ENCODE peak calls at places on chromosomes 2 and 18, in six cellular contexts. H is K562, W is PC-9, N is IMR-90, C is HCT116, S is fibroblast of lung. O is an unnamed sample.

GRCh38 chr2:196959291-196959690 is 32.8 kb upstream of the PGAP1 start:
- DNase-seq in H (no peak), W (no peak), N (no peak), C (no peak), S (no peak), O (no peak)

GRCh38 chr2:71756280-71756906 is 303.0 kb downstream of the DYSF start:
- DNase-seq in H (no peak), W (peak; percentile 72), N (peak; percentile 35), C (no peak), S (peak; percentile 45), O (no peak)

GRCh38 chr18:49814147-49814499 is 790 bp upstream of the ACAA2 start:
- DNase-seq in H (peak; percentile 69), W (no peak), N (peak; percentile 69), C (no peak), S (peak; percentile 72), O (no peak)

GRCh38 chr2:189952536-189953109 is 109.9 kb downstream of the MSTN start:
- DNase-seq in H (no peak), W (no peak), N (no peak), C (no peak), S (no peak), O (peak; percentile 77)

GRCh38 chr2:98607741-98608117 is 583 bp downstream of the COA5 start:
- DNase-seq in H (no peak), W (no peak), N (peak; percentile 10), C (no peak), S (peak; percentile 12), O (no peak)

GRCh38 chr2:178997067-178997466 is 52.9 kb downstream of the CCDC141 start:
- DNase-seq in H (no peak), W (no peak), N (no peak), C (no peak), S (no peak), O (no peak)

GRCh38 chr2:223062304-223062845 is 10.4 kb downstream of the KCNE4 start:
- DNase-seq in H (no peak), W (no peak), N (peak; percentile 67), C (no peak), S (no peak), O (no peak)

GRCh38 chr2:182715121-182715895 is 749 bp upstream of the DNAJC10 start:
- DNase-seq in H (no peak), W (peak; percentile 76), N (peak; percentile 42), C (no peak), S (peak; percentile 65), O (peak; percentile 44)

GRCh38 chr2:6692819-6693218 is 172.9 kb downstream of the CMPK2 start:
- DNase-seq in H (no peak), W (no peak), N (no peak), C (no peak), S (no peak), O (no peak)

GRCh38 chr2:190659553-190659952 is 10.7 kb downstream of the NAB1 start:
- DNase-seq in H (no peak), W (no peak), N (no peak), C (no peak), S (no peak), O (no peak)

GRCh38 chr2:42931147-42931817 is 138.9 kb upstream of the HAAO start:
- DNase-seq in H (peak; percentile 54), W (no peak), N (no peak), C (no peak), S (no peak), O (peak; percentile 21)

GRCh38 chr2:133287709-133288108 is 280.6 kb downstream of the NCKAP5 start:
- DNase-seq in H (no peak), W (no peak), N (peak; percentile 96), C (no peak), S (peak; percentile 76), O (no peak)

GRCh38 chr2:9318461-9319337 is 104.6 kb downstream of the ITGB1BP1 start:
- DNase-seq in H (no peak), W (no peak), N (no peak), C (no peak), S (peak; percentile 51), O (no peak)

GRCh38 chr2:237254911-237255578 is 158.9 kb downstream of the COL6A3 start:
- DNase-seq in H (no peak), W (no peak), N (peak; percentile 92), C (no peak), S (no peak), O (no peak)

GRCh38 chr2:151289972-151290335 is 486 bp upstream of the NMI start:
- DNase-seq in H (peak; percentile 52), W (peak; percentile 87), N (peak; percentile 53), C (no peak), S (peak; percentile 73), O (no peak)

GRCh38 chr2:186459009-186459408 is 27.1 kb upstream of the ZC3H15 start:
- DNase-seq in H (peak; percentile 38), W (no peak), N (peak; percentile 28), C (peak; percentile 15), S (peak; percentile 42), O (peak; percentile 29)

GRCh38 chr18:13576598-13576997 is 149.8 kb downstream of the FAM210A start:
- DNase-seq in H (no peak), W (no peak), N (no peak), C (no peak), S (no peak), O (no peak)

GRCh38 chr2:238339814-238340213 is 19.5 kb downstream of the TRAF3IP1 start:
- DNase-seq in H (no peak), W (no peak), N (no peak), C (no peak), S (no peak), O (no peak)

GRCh38 chr18:13389491-13390131 is 171.1 kb downstream of the LDLRAD4 start:
- DNase-seq in H (no peak), W (no peak), N (no peak), C (no peak), S (no peak), O (no peak)

GRCh38 chr2:191243154-191243553 is 2.0 kb upstream of the MYO1B start:
- DNase-seq in H (no peak), W (no peak), N (no peak), C (no peak), S (no peak), O (no peak)

GRCh38 chr2:239729681-239730566 is 295.2 kb downstream of the NDUFA10 start:
- DNase-seq in H (no peak), W (no peak), N (no peak), C (no peak), S (no peak), O (no peak)

GRCh38 chr2:239732666-239733010 is 292.5 kb downstream of the NDUFA10 start:
- DNase-seq in H (no peak), W (no peak), N (no peak), C (no peak), S (no peak), O (no peak)

GRCh38 chr2:239731422-239731821 is 293.7 kb downstream of the NDUFA10 start:
- DNase-seq in H (no peak), W (no peak), N (no peak), C (no peak), S (no peak), O (no peak)

GRCh38 chr2:239731998-239732665 is 293.0 kb downstream of the NDUFA10 start:
- DNase-seq in H (no peak), W (no peak), N (no peak), C (no peak), S (no peak), O (no peak)

GRCh38 chr2:239730897-239731296 is 294.2 kb downstream of the NDUFA10 start:
- DNase-seq in H (no peak), W (no peak), N (no peak), C (no peak), S (no peak), O (no peak)
- H4K20me1 ChIP-seq in H (no peaks in the 10 kb centered on the region), W (peaks cover 24% of the 10 kb centered on the region), N (no peaks in the 10 kb centered on the region), C (no peaks in the 10 kb centered on the region), S (no peaks in the 10 kb centered on the region), O (no peaks in the 10 kb centered on the region)

GRCh38 chr2:208294482-208295024 is 28.5 kb downstream of the PIKFYVE start:
- DNase-seq in H (no peak), W (no peak), N (no peak), C (no peak), S (no peak), O (no peak)
- H4K20me1 ChIP-seq in H (no peaks in the 10 kb centered on the region), W (no peaks in the 10 kb centered on the region), N (no peaks in the 10 kb centered on the region), C (no peaks in the 10 kb centered on the region), S (no peaks in the 10 kb centered on the region), O (no peaks in the 10 kb centered on the region)

GRCh38 chr2:11290211-11290610 is 54.2 kb downstream of the ROCK2 start:
- DNase-seq in H (no peak), W (no peak), N (no peak), C (no peak), S (peak; percentile 23), O (no peak)

GRCh38 chr2:11286749-11287148 is 57.7 kb downstream of the ROCK2 start:
- DNase-seq in H (no peak), W (no peak), N (peak; percentile 72), C (no peak), S (peak; percentile 31), O (no peak)

GRCh38 chr2:11288431-11288830 is 56.0 kb downstream of the ROCK2 start:
- DNase-seq in H (no peak), W (no peak), N (no peak), C (no peak), S (no peak), O (no peak)

GRCh38 chr2:11292464-11293255 is 51.8 kb downstream of the ROCK2 start:
- DNase-seq in H (peak; percentile 52), W (no peak), N (peak; percentile 23), C (no peak), S (peak; percentile 24), O (no peak)

DNA sequence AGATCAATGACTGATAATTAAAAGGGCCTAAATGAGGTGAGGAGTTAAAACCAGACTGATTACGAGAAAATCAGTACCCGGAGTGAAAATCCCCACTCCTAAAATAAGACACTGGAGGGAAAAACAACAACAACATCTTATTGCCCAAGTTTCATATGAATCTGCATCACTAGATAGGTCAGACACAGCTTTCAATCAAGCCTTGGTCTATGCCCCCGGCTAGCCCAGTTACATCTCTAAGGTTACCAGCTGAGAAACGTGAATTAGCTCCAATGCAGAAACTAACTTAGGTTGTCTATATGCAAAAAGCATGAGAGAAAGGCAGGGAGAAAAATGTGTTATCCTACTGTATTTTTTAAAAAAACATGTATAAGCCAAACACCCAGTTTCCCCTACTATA is 53.7 kb downstream of the ROCK2 start:
- DNase-seq in H (no peak), W (no peak), N (no peak), C (no peak), S (no peak), O (no peak)
- H4K20me1 ChIP-seq in H (no peaks in the 10 kb centered on the region), W (peaks cover 36% of the 10 kb centered on the region), N (peaks cover 67% of the 10 kb centered on the region), C (peaks cover 15% of the 10 kb centered on the region), S (no peaks in the 10 kb centered on the region), O (peaks cover 5% of the 10 kb centered on the region)

GRCh38 chr2:45458909-45459563 is 152.0 kb downstream of the SRBD1 start:
- DNase-seq in H (peak; percentile 24), W (peak; percentile 95), N (peak; percentile 64), C (peak; percentile 28), S (peak; percentile 60), O (peak; percentile 36)

GRCh38 chr2:45457211-45457945 is 153.7 kb downstream of the SRBD1 start:
- DNase-seq in H (no peak), W (no peak), N (no peak), C (no peak), S (no peak), O (peak; percentile 91)

GRCh38 chr2:45460825-45461224 is 150.2 kb downstream of the SRBD1 start:
- DNase-seq in H (no peak), W (no peak), N (no peak), C (no peak), S (no peak), O (no peak)

DNA sequence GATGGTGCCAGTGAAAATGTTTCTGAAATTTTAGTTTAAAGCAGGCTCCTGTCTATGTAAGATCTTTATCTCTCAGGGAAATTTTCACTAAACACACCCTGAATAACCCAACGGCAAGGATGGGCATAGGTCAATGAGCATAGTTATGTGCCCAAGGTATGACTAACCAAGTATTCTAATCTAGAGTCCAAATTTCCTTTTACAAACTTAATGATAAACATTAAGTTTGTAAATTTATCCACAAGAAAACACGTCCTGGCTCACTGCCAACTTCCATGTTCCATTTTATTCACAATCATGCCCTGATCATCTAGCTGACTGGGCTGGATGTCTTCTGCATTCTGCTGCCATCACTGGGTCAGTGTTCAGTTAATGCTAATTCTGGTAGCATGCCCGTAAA is 151.2 kb downstream of the SRBD1 start:
- DNase-seq in H (no peak), W (no peak), N (no peak), C (no peak), S (no peak), O (no peak)
- H4K20me1 ChIP-seq in H (no peaks in the 10 kb centered on the region), W (no peaks in the 10 kb centered on the region), N (no peaks in the 10 kb centered on the region), C (no peaks in the 10 kb centered on the region), S (no peaks in the 10 kb centered on the region), O (no peaks in the 10 kb centered on the region)